ENCODE peak calls at places on chromosomes 5 and 9, in four cellular contexts. I is WERI-Rb-1, J is body of pancreas, O is lung. Y is an unnamed sample.

GRCh38 chr9:87193151-87193550 is 245.8 kb upstream of the GAS1 start:
- DNase-seq in I (no peak), J (no peak), O (no peak), Y (no peak)

GRCh38 chr9:78239506-78239905 is 3.6 kb downstream of the CEP78 start:
- DNase-seq in I (peak; percentile 34), J (peak; percentile 61), O (no peak), Y (no peak)

GRCh38 chr5:116546033-116546742 is 28.4 kb downstream of the SEMA6A start:
- DNase-seq in I (no peak), J (no peak), O (no peak), Y (no peak)

GRCh38 chr9:77013932-77014596 is 5.4 kb upstream of the FOXB2 start:
- DNase-seq in I (no peak), J (no peak), O (no peak), Y (no peak)

GRCh38 chr9:113564804-113565237 is 101.3 kb downstream of the RGS3 start:
- DNase-seq in I (peak; percentile 33), J (peak; percentile 71), O (peak; percentile 70), Y (peak; percentile 82)

GRCh38 chr9:133889498-133890301 is 102.4 kb downstream of the VAV2 start:
- DNase-seq in I (no peak), J (peak; percentile 18), O (no peak), Y (peak; percentile 53)

GRCh38 chr9:108643756-108644510 is 211.9 kb downstream of the ACTL7B start:
- DNase-seq in I (no peak), J (no peak), O (no peak), Y (no peak)

GRCh38 chr9:130156672-130157071 is 15.5 kb upstream of the NCS1 start:
- DNase-seq in I (peak; percentile 62), J (peak; percentile 90), O (no peak), Y (no peak)

GRCh38 chr9:131769361-131769760 is 29.5 kb upstream of the RAPGEF1 start:
- DNase-seq in I (no peak), J (no peak), O (no peak), Y (no peak)

GRCh38 chr5:88244686-88245085 is 24.0 kb downstream of the TMEM161B start:
- DNase-seq in I (no peak), J (no peak), O (no peak), Y (no peak)

GRCh38 chr9:111916234-111916645 is 19.6 kb downstream of the UGCG start:
- DNase-seq in I (no peak), J (no peak), O (no peak), Y (no peak)

GRCh38 chr5:144484124-144484897 is 313.6 kb downstream of the KCTD16 start:
- DNase-seq in I (no peak), J (no peak), O (no peak), Y (no peak)

GRCh38 chr5:156094001-156094400 is 233.0 kb upstream of the SGCD start:
- DNase-seq in I (no peak), J (no peak), O (no peak), Y (no peak)

GRCh38 chr5:21649969-21650368 is 1203.2 kb downstream of the CDH12 start:
- DNase-seq in I (no peak), J (no peak), O (no peak), Y (no peak)

GRCh38 chr9:115289757-115290208 is 171.8 kb upstream of the TNC start:
- DNase-seq in I (no peak), J (no peak), O (no peak), Y (no peak)

GRCh38 chr5:3365501-3366215 is 230.0 kb upstream of the IRX1 start:
- DNase-seq in I (no peak), J (no peak), O (no peak), Y (no peak)

GRCh38 chr9:127368852-127369402 is 28.0 kb upstream of the SLC2A8 start:
- DNase-seq in I (no peak), J (no peak), O (no peak), Y (no peak)

GRCh38 chr5:147920420-147921030 is 14.2 kb upstream of the C5orf46 start:
- DNase-seq in I (no peak), J (no peak), O (no peak), Y (no peak)

GRCh38 chr9:21395778-21396717 is 10.8 kb upstream of the IFNA2 start:
- DNase-seq in I (peak; percentile 55), J (peak; percentile 37), O (no peak), Y (peak; percentile 70)

GRCh38 chr5:120405923-120406322 is 58.2 kb upstream of the PRR16 start:
- DNase-seq in I (no peak), J (no peak), O (no peak), Y (no peak)

GRCh38 chr5:72889324-72889723 is 66.5 kb upstream of the FCHO2 start:
- DNase-seq in I (no peak), J (no peak), O (no peak), Y (no peak)

GRCh38 chr5:154190652-154191304 is at the start of gene GALNT10:
- DNase-seq in I (peak; percentile 52), J (peak; percentile 71), O (peak; percentile 55), Y (peak; percentile 81)

GRCh38 chr9:134705786-134706185 is 64.2 kb downstream of the COL5A1 start:
- DNase-seq in I (no peak), J (no peak), O (no peak), Y (no peak)

GRCh38 chr5:131541071-131541470 is 94.0 kb downstream of the RAPGEF6 start:
- DNase-seq in I (no peak), J (no peak), O (no peak), Y (no peak)

GRCh38 chr9:69317894-69318293 is 7.1 kb upstream of the ENTREP1 start:
- DNase-seq in I (no peak), J (no peak), O (no peak), Y (no peak)

GRCh38 chr9:77589046-77589795 is 58.9 kb downstream of the GNA14 start:
- DNase-seq in I (no peak), J (no peak), O (peak; percentile 50), Y (no peak)

GRCh38 chr9:13386935-13387667 is 107.6 kb upstream of the MPDZ start:
- DNase-seq in I (no peak), J (peak; percentile 15), O (no peak), Y (no peak)
- H3K9me3 ChIP-seq in I (no peaks in the 10 kb centered on the region), J (no peaks in the 10 kb centered on the region), O (peaks cover 4% of the 10 kb centered on the region), Y (no peaks in the 10 kb centered on the region)

DNA sequence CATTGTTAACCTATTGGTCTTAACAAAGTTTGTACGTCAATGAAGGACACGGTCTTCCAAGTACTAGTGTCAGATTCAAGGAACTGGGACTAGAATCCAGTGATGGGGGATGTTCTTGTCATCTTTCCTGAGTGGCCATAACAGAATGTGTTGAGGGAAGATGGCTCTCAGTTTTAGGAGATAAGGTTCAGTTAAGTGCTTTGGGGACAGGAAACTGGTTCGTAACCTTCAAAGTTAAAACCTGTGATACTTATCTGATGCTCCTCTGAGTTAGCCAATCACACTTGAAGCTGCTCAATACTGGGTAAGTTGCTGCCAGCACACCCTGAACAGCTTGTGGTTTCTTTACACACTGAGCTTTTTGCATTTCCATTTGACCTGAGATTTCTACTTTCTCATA is 64.4 kb downstream of the PIK3R1 start:
- DNase-seq in I (no peak), J (no peak), O (no peak), Y (no peak)
- H3K4me3 ChIP-seq in I (no peak overlapping the region), J (no peak overlapping the region), O (no peak overlapping the region), Y (no peak overlapping the region)

GRCh38 chr5:56951946-56952691 is at the start of gene MIER3:
- DNase-seq in I (peak; percentile 81), J (peak; percentile 79), O (peak; percentile 82), Y (peak; percentile 90)
- TF ChIP-seq CTCF in I (no peak), J (no peak), O (no peak), Y (no peak)

GRCh38 chr5:166324372-166324771 is 1967.1 kb upstream of the WWC1 start:
- DNase-seq in I (no peak), J (no peak), O (no peak), Y (no peak)

GRCh38 chr5:166320923-166321480 is 1970.4 kb upstream of the WWC1 start:
- DNase-seq in I (no peak), J (no peak), O (no peak), Y (no peak)
- H3K9me3 ChIP-seq in I (no peaks in the 10 kb centered on the region), J (no peaks in the 10 kb centered on the region), O (no peaks in the 10 kb centered on the region), Y (no peaks in the 10 kb centered on the region)

GRCh38 chr9:908806-909205 is 67.3 kb downstream of the DMRT1 start:
- DNase-seq in I (no peak), J (no peak), O (no peak), Y (no peak)
- H3K4me3 ChIP-seq in I (no peak overlapping the region), J (no peak overlapping the region), O (no peak overlapping the region), Y (no peak overlapping the region)

GRCh38 chr5:9661316-9662015 is 31.3 kb upstream of the TAS2R1 start:
- DNase-seq in I (no peak), J (no peak), O (no peak), Y (no peak)
- TF ChIP-seq CTCF in I (no peak), J (no peak), O (no peak), Y (no peak)